ENCODE peak calls at places on chromosomes 1 and 21, in four cellular contexts. A is GM12878, Q is HepG2, B is K562. Z is an unnamed sample.

GRCh38 chr1:1914101-1914811 is 804 bp upstream of the CALML6 start:
- DNase-seq in B (no peak), Q (no peak), A (no peak), Z (no peak)

GRCh38 chr21:21740207-21740606 is 742.0 kb downstream of the NCAM2 start:
- DNase-seq in Q (no peak), B (no peak), A (no peak), Z (no peak)

GRCh38 chr1:203744008-203744972 is 20.7 kb upstream of the LAX1 start:
- DNase-seq in B (no peak), A (no peak), Q (no peak), Z (no peak)

GRCh38 chr1:21651214-21652042 is 17.7 kb downstream of the RAP1GAP start:
- DNase-seq in A (no peak), B (peak), Q (no peak), Z (peak)

GRCh38 chr1:173056355-173056754 is 5.6 kb upstream of the TNFSF18 start:
- DNase-seq in B (no peak), Q (no peak), A (no peak), Z (no peak)

GRCh38 chr21:42674351-42674940 is 21.0 kb downstream of the PDE9A start:
- DNase-seq in Q (no peak), A (no peak), B (peak), Z (peak)

GRCh38 chr21:29224006-29224405 is 74.7 kb upstream of the BACH1 start:
- DNase-seq in Q (no peak), B (no peak), A (no peak), Z (no peak)

GRCh38 chr1:215957692-215958091 is 390.6 kb downstream of the KCTD3 start:
- DNase-seq in B (no peak), A (no peak), Q (no peak), Z (peak)

GRCh38 chr1:193181985-193182384 is 4.4 kb downstream of the B3GALT2 start:
- DNase-seq in Q (no peak), B (no peak), A (no peak), Z (no peak)

GRCh38 chr21:41970751-41971653 is 17.2 kb upstream of the C2CD2 start:
- DNase-seq in B (no peak), Q (no peak), A (no peak), Z (no peak)

GRCh38 chr1:183548136-183548535 is 42.1 kb downstream of the NCF2 start:
- DNase-seq in A (no peak), Q (no peak), B (no peak), Z (no peak)

GRCh38 chr1:15741183-15741850 is 982 bp upstream of the TMEM82 start:
- DNase-seq in A (no peak), Q (peak), B (peak), Z (peak)

GRCh38 chr1:180542113-180542512 is 16.7 kb upstream of the OVAAL start:
- DNase-seq in B (no peak), Q (no peak), A (no peak), Z (no peak)

GRCh38 chr1:145872421-145872891 is 13.2 kb downstream of the ANKRD35 start:
- DNase-seq in B (no peak), Q (no peak), A (no peak), Z (no peak)

GRCh38 chr1:210441028-210441427 is 112.3 kb downstream of the HHAT start:
- DNase-seq in B (no peak), Q (no peak), A (no peak), Z (no peak)

GRCh38 chr1:94258873-94259331 is 21.5 kb upstream of the ARHGAP29 start:
- DNase-seq in B (no peak), Q (peak), A (no peak), Z (no peak)

GRCh38 chr1:184423649-184424048 is 36.8 kb downstream of the C1orf21 start:
- DNase-seq in Q (no peak), A (no peak), B (no peak), Z (no peak)

GRCh38 chr1:230382060-230382491 is 44.1 kb downstream of the PGBD5 start:
- DNase-seq in Q (peak), A (no peak), B (no peak), Z (no peak)

GRCh38 chr1:207910678-207911354 is at the start of gene CD34:
- DNase-seq in A (no peak), Q (no peak), B (no peak), Z (peak)

GRCh38 chr1:177945943-177946650 is 23.8 kb downstream of the SEC16B start:
- DNase-seq in Q (peak), A (no peak), B (peak), Z (peak)

GRCh38 chr1:165116732-165117131 is 239.8 kb downstream of the LMX1A start:
- DNase-seq in B (no peak), A (no peak), Q (no peak), Z (no peak)

GRCh38 chr1:180720753-180721152 is 88.9 kb downstream of the XPR1 start:
- DNase-seq in B (no peak), Q (no peak), A (no peak), Z (no peak)

GRCh38 chr1:46096269-46097148 is 35.9 kb downstream of the PIK3R3 start:
- DNase-seq in Q (no peak), B (no peak), A (no peak), Z (no peak)

GRCh38 chr1:154497026-154497806 is 4.8 kb upstream of the TDRD10 start:
- DNase-seq in B (peak), Q (no peak), A (peak), Z (no peak)

GRCh38 chr1:50851034-50851433 is 109.0 kb downstream of the FAF1 start:
- DNase-seq in Q (no peak), A (no peak), B (no peak), Z (no peak)

GRCh38 chr1:4617506-4617905 is 36.9 kb upstream of the AJAP1 start:
- DNase-seq in Q (no peak), B (no peak), A (no peak), Z (no peak)

GRCh38 chr1:212981571-212982328 is 31.4 kb downstream of the VASH2 start:
- DNase-seq in B (no peak), Q (no peak), A (peak), Z (no peak)

GRCh38 chr1:211326528-211327340 is at the start of gene TRAF5:
- DNase-seq in Q (no peak), A (no peak), B (peak), Z (peak)

GRCh38 chr1:34590211-34590623 is 164.6 kb upstream of the GJB5 start:
- DNase-seq in B (no peak), A (peak), Q (peak), Z (no peak)

GRCh38 chr1:52142220-52143153 is 598 bp downstream of the ZFYVE9 start:
- DNase-seq in B (peak), A (no peak), Q (peak), Z (peak)

GRCh38 chr1:211546543-211546942 is 32.4 kb downstream of the SLC30A1 start:
- DNase-seq in A (no peak), Q (no peak), B (no peak), Z (no peak)

GRCh38 chr1:172252296-172252695 is 168.2 kb upstream of the C1orf105 start:
- DNase-seq in A (no peak), B (no peak), Q (no peak), Z (no peak)

GRCh38 chr1:228935198-228935663 is 200.0 kb downstream of the RHOU start:
- DNase-seq in Q (peak), A (no peak), B (no peak), Z (no peak)

GRCh38 chr21:38301321-38302214 is 44.8 kb downstream of the KCNJ15 start:
- DNase-seq in A (no peak), Q (no peak), B (no peak), Z (no peak)
- TF ChIP-seq BHLHE40 in A (no peak), Q (no peak), B (no peak), Z (no peak)

GRCh38 chr1:204921855-204922516 is 51.3 kb downstream of the NFASC start:
- DNase-seq in A (no peak), Q (no peak), B (no peak), Z (no peak)

GRCh38 chr1:204924013-204924759 is 53.5 kb downstream of the NFASC start:
- DNase-seq in A (no peak), B (no peak), Q (peak), Z (no peak)

GRCh38 chr1:204923209-204923608 is 52.5 kb downstream of the NFASC start:
- DNase-seq in B (no peak), Q (no peak), A (no peak), Z (no peak)

GRCh38 chr1:204925701-204926100 is 55.0 kb downstream of the NFASC start:
- DNase-seq in B (no peak), Q (no peak), A (no peak), Z (no peak)

GRCh38 chr1:204923626-204924012 is 53.0 kb downstream of the NFASC start:
- DNase-seq in B (no peak), A (no peak), Q (no peak), Z (no peak)
- TF ChIP-seq FOXM1 in B (no peak), A (no peak), Q (no peak), Z (no peak)

GRCh38 chr1:117644696-117645311 is 39.0 kb downstream of the TENT5C start:
- DNase-seq in B (peak), Q (no peak), A (no peak), Z (no peak)
- TF ChIP-seq BHLHE40 in B (peak), Q (no peak), A (no peak), Z (no peak)

GRCh38 chr1:205802060-205802459 is 10.9 kb downstream of the SLC41A1 start:
- DNase-seq in A (no peak), Q (no peak), B (peak), Z (no peak)
- TF ChIP-seq FOXM1 in A (no peak), Q (no peak), B (no peak), Z (no peak)

GRCh38 chr1:33042836-33043235 is 6.2 kb upstream of the AK2 start:
- DNase-seq in Q (no peak), A (no peak), B (no peak), Z (no peak)
- TF ChIP-seq BHLHE40 in Q (no peak), A (no peak), B (no peak), Z (no peak)

GRCh38 chr1:117573386-117574040 is 32.3 kb upstream of the TENT5C start:
- DNase-seq in B (no peak), A (no peak), Q (no peak), Z (no peak)
- TF ChIP-seq FOXM1 in B (no peak), A (no peak), Q (no peak), Z (no peak)

Z was measured in HEK293T.